ENCODE peak calls at places on chromosome 14, in nine cellular contexts. M is GM20000; X is effector memory CD8-positive, alpha-beta T cell; Q is stimulated activated CD8-positive, alpha-beta memory T cell treated with anti-CD3 and anti-CD28 coated beads, Interleukin-2, amount 100 ng/mL, for 1 hour; O is Caki2; V is WTC11; J is stimulated activated CD4-positive, alpha-beta T cell treated with anti-CD3 and anti-CD28 coated beads, Interleukin-2, amount 100 ng/mL, for 24 hours; E is astrocyte of the spinal cord; S is GM06990. A is an unnamed sample.

GRCh38 chr14:101364503-101365328 is 196.6 kb upstream of the DIO3 start:
- DNase-seq in M (no peak), X (no peak), Q (no peak), O (no peak), V (no peak), J (no peak), E (no peak), S (no peak), A (no peak)

GRCh38 chr14:90755661-90756304 is 60.4 kb downstream of the TTC7B start:
- DNase-seq in M (no peak), X (no peak), Q (no peak), O (no peak), V (no peak), J (no peak), E (no peak), S (no peak), A (no peak)

GRCh38 chr14:73452341-73453191 is 5.8 kb downstream of the NUMB start:
- DNase-seq in M (no peak), X (no peak), Q (no peak), O (peak), V (no peak), J (no peak), E (peak), S (no peak), A (no peak)

GRCh38 chr14:70585221-70585620 is 15.2 kb downstream of the MED6 start:
- DNase-seq in M (peak), X (no peak), Q (no peak), O (no peak), V (no peak), J (no peak), E (no peak), S (no peak), A (peak)

GRCh38 chr14:93757185-93757584 is 31.1 kb downstream of the PRIMA1 start:
- DNase-seq in M (no peak), X (no peak), Q (no peak), O (no peak), V (no peak), J (no peak), E (no peak), S (no peak), A (no peak)

GRCh38 chr14:92470215-92470614 is 43.4 kb upstream of the RIN3 start:
- DNase-seq in M (no peak), X (no peak), Q (no peak), O (peak), V (no peak), J (no peak), E (peak), S (no peak), A (peak)

GRCh38 chr14:66508547-66508845 is 549 bp downstream of the GPHN start:
- DNase-seq in M (no peak), X (no peak), Q (no peak), O (no peak), V (no peak), J (no peak), E (no peak), S (no peak), A (no peak)

GRCh38 chr14:94722397-94722796 is 47.5 kb downstream of the GSC start:
- DNase-seq in M (no peak), X (no peak), Q (no peak), O (no peak), V (no peak), J (no peak), E (no peak), S (no peak), A (no peak)

GRCh38 chr14:54549862-54550261 is 17.1 kb upstream of the SAMD4A start:
- DNase-seq in M (no peak), X (no peak), Q (no peak), O (no peak), V (no peak), J (no peak), E (no peak), S (no peak), A (peak)